ENCODE peak calls at places on chromosome 9, in six cellular contexts. C, J, I, P, W and T are unnamed samples.

GRCh38 chr9:114884787-114885452 is 45.5 kb downstream of the TNFSF8 start:
- DNase-seq in J (no peak), I (no peak), C (no peak), P (no peak), W (no peak), T (no peak)

GRCh38 chr9:130245474-130245873 is 20.1 kb upstream of the HMCN2 start:
- DNase-seq in I (no peak), J (no peak), W (no peak), C (no peak), P (no peak), T (no peak)

GRCh38 chr9:135803441-135803840 is 101.5 kb downstream of the KCNT1 start:
- DNase-seq in C (no peak), J (no peak), W (no peak), P (no peak), I (no peak), T (no peak)

GRCh38 chr9:36323926-36324325 is 65.7 kb upstream of the GNE start:
- DNase-seq in I (no peak), P (no peak), J (no peak), C (no peak), W (no peak), T (no peak)

GRCh38 chr9:1050125-1050895 is at the start of gene DMRT2:
- DNase-seq in W (peak), J (peak), C (peak), I (peak), P (peak), T (peak)

GRCh38 chr9:121884057-121884512 is 209.0 kb downstream of the TTLL11 start:
- DNase-seq in I (peak), W (peak), J (no peak), C (no peak), P (peak), T (no peak)

GRCh38 chr9:73437758-73438157 is 286.1 kb downstream of the ANXA1 start:
- DNase-seq in I (no peak), W (no peak), P (no peak), J (no peak), C (no peak), T (no peak)

GRCh38 chr9:82650368-82650767 is 412.6 kb downstream of the RASEF start:
- DNase-seq in I (no peak), J (no peak), P (no peak), W (no peak), C (no peak), T (no peak)

GRCh38 chr9:71858102-71858798 is 52.7 kb downstream of the ABHD17B start:
- DNase-seq in P (no peak), I (no peak), C (no peak), W (no peak), J (no peak), T (no peak)

GRCh38 chr9:121709798-121710197 is 58.4 kb downstream of the DAB2IP start:
- DNase-seq in J (no peak), C (no peak), W (no peak), P (no peak), I (no peak), T (no peak)

GRCh38 chr9:33676746-33677505 is 118.4 kb upstream of the PRSS3 start:
- DNase-seq in P (peak), I (peak), J (peak), C (peak), W (no peak), T (peak)

GRCh38 chr9:110123364-110124095 is 84.4 kb downstream of the C9orf152 start:
- DNase-seq in J (no peak), C (no peak), W (no peak), P (no peak), I (no peak), T (peak)

GRCh38 chr9:95570646-95571045 is 53.9 kb upstream of the PTCH1 start:
- DNase-seq in C (no peak), J (no peak), W (no peak), P (no peak), I (peak), T (peak)

GRCh38 chr9:114050646-114051045 is 27.5 kb downstream of the AMBP start:
- DNase-seq in W (no peak), P (no peak), J (no peak), C (no peak), I (no peak), T (no peak)

GRCh38 chr9:131618071-131618479 is 72.8 kb downstream of the PRRT1B start:
- DNase-seq in J (no peak), I (peak), P (no peak), W (no peak), C (peak), T (no peak)

GRCh38 chr9:6152824-6153223 is 62.8 kb upstream of the IL33 start:
- DNase-seq in I (no peak), P (no peak), C (no peak), W (no peak), J (no peak), T (no peak)

GRCh38 chr9:118809160-118809625 is 560.0 kb downstream of the BRINP1 start:
- DNase-seq in C (no peak), W (no peak), J (peak), I (no peak), P (no peak), T (no peak)

GRCh38 chr9:104091708-104092107 is 2.4 kb upstream of the SMC2 start:
- DNase-seq in C (peak), P (peak), J (no peak), W (peak), I (no peak), T (no peak)

GRCh38 chr9:116070256-116070914 is 83.2 kb upstream of the PAPPA start:
- DNase-seq in P (no peak), W (no peak), C (no peak), J (no peak), I (no peak), T (no peak)

GRCh38 chr9:114913217-114913616 is 17.2 kb downstream of the TNFSF8 start:
- DNase-seq in J (no peak), C (no peak), W (no peak), I (no peak), P (no peak), T (no peak)

GRCh38 chr9:32344551-32345182 is 39.8 kb upstream of the ACO1 start:
- DNase-seq in J (peak), C (no peak), P (no peak), W (no peak), I (no peak), T (peak)

GRCh38 chr9:106731910-106732309 is 131.1 kb upstream of the ZNF462 start:
- DNase-seq in C (no peak), I (no peak), P (no peak), J (no peak), W (no peak), T (no peak)

GRCh38 chr9:124134526-124134925 is 123.0 kb downstream of the LHX2 start:
- DNase-seq in W (no peak), J (no peak), C (no peak), P (no peak), I (no peak), T (no peak)

GRCh38 chr9:94918038-94918753 is 191.7 kb downstream of the AOPEP start:
- DNase-seq in P (no peak), J (no peak), C (no peak), W (no peak), I (no peak), T (no peak)

GRCh38 chr9:122406264-122406890 is 35.6 kb downstream of the PTGS1 start:
- DNase-seq in J (no peak), I (no peak), C (no peak), W (no peak), P (no peak), T (no peak)

GRCh38 chr9:26326473-26327044 is 566.0 kb downstream of the CAAP1 start:
- DNase-seq in W (peak), C (peak), J (peak), I (peak), P (peak), T (peak)

GRCh38 chr9:69865986-69866385 is 45.4 kb downstream of the CFAP95 start:
- DNase-seq in P (no peak), I (no peak), J (no peak), C (no peak), W (no peak), T (no peak)

GRCh38 chr9:118162711-118163110 is 458.5 kb downstream of the TLR4 start:
- DNase-seq in P (no peak), W (no peak), C (no peak), J (no peak), I (no peak), T (no peak)

GRCh38 chr9:69121155-69122085 is 52.7 kb upstream of the TJP2 start:
- DNase-seq in I (peak), W (no peak), C (peak), P (peak), J (peak), T (peak)

GRCh38 chr9:111805262-111805661 is 10.5 kb upstream of the SHOC1 start:
- DNase-seq in C (no peak), I (no peak), P (no peak), W (no peak), J (no peak), T (no peak)

GRCh38 chr9:19156026-19156474 is 28.8 kb upstream of the PLIN2 start:
- DNase-seq in C (no peak), I (no peak), P (no peak), J (no peak), W (no peak), T (no peak)

GRCh38 chr9:121369595-121370265 is at the start of gene STOM:
- DNase-seq in C (no peak), J (no peak), W (peak), P (peak), I (peak), T (peak)

GRCh38 chr9:134231330-134231745 is 67.0 kb upstream of the RNU6ATAC start:
- DNase-seq in P (no peak), I (no peak), W (no peak), C (no peak), J (no peak), T (no peak)

GRCh38 chr9:137694962-137695875 is 76.4 kb downstream of the EHMT1 start:
- DNase-seq in I (peak), P (peak), W (peak), J (peak), C (peak), T (peak)

GRCh38 chr9:5509573-5509972 is 758 bp upstream of the PDCD1LG2 start:
- DNase-seq in P (no peak), W (no peak), C (no peak), I (no peak), J (no peak), T (peak)

GRCh38 chr9:130244548-130245165 is 20.9 kb upstream of the HMCN2 start:
- DNase-seq in C (no peak), W (no peak), P (no peak), I (peak), J (no peak), T (no peak)

GRCh38 chr9:113350338-113350672 is 964 bp downstream of the BSPRY start:
- DNase-seq in C (no peak), I (no peak), W (no peak), J (no peak), P (no peak), T (no peak)

GRCh38 chr9:127884427-127884911 is 7.0 kb upstream of the AK1 start:
- DNase-seq in P (no peak), W (no peak), I (peak), C (peak), J (no peak), T (no peak)

GRCh38 chr9:136107953-136108647 is 10.6 kb downstream of the TMEM250 start:
- DNase-seq in P (no peak), I (peak), C (no peak), W (no peak), J (no peak), T (no peak)